ENCODE peak calls at places on chromosomes 3 and 15, in five cellular contexts. X, V, D, J and H are unnamed samples.

GRCh38 chr3:195062866-195063540 is 208.0 kb downstream of the XXYLT1 start:
- DNase-seq in X (no peak), J (no peak), V (no peak), D (no peak), H (no peak)

GRCh38 chr3:61288446-61288845 is 37.2 kb upstream of the FHIT start:
- DNase-seq in D (no peak), X (no peak), J (no peak), V (no peak), H (no peak)

GRCh38 chr3:11195201-11195600 is 40.9 kb downstream of the HRH1 start:
- DNase-seq in X (no peak), J (no peak), V (no peak), D (no peak), H (no peak)

GRCh38 chr3:152051501-152052404 is 178.3 kb downstream of the SUCNR1 start:
- DNase-seq in J (no peak), X (no peak), V (no peak), D (peak), H (no peak)

GRCh38 chr15:71051539-71051938 is 63.7 kb upstream of the THSD4 start:
- DNase-seq in J (no peak), V (no peak), D (no peak), X (no peak), H (no peak)

GRCh38 chr15:63513271-63513670 is 8.9 kb downstream of the USP3 start:
- DNase-seq in X (no peak), D (no peak), J (no peak), V (no peak), H (no peak)

GRCh38 chr3:177578488-177578887 is 381.2 kb upstream of the TBL1XR1 start:
- DNase-seq in D (no peak), J (no peak), V (no peak), X (no peak), H (no peak)

GRCh38 chr3:183878071-183878470 is 6.6 kb downstream of the PARL start:
- DNase-seq in V (no peak), J (no peak), X (no peak), D (no peak), H (no peak)

DNA sequence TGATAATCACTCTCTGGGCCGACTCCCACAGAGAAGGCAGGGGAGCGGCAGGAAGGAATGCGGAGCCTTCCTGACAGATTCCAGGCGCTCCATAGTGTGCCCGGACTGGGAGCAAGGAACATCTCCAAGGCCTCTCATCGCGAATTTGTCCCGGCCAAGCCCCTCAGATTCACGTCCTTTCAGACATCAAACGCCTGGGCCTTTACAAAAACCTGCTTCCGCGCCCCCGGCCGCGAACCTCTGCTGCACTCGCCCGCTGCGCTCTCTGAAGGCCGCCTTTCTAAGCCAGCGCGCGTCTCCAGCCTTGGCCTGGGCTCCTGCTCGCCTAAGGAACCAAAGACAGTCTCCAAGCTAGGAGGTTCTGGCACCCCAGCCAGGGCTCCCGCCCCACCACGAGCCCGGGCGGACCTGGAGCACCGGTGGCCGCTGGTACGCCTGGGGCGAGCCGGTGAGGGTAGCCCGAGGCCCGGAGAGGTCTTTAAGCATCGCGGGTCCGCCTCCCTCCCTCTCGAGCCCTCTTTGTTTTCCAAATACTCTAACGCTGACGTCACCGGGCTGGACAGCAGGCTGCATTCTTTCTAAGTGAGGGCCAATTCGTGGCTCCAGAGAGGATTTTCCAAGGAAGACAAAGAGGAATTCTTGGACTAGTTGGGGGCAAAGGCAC is 837 bp downstream of the AMOTL2 start:
- DNase-seq in D (peak), J (peak), X (peak), V (no peak), H (peak)
- H3K4me3 ChIP-seq in D (peak), J (peak), X (peak), V (no peak), H (peak)

GRCh38 chr15:69415381-69415780 is 1.2 kb downstream of the KIF23 start:
- DNase-seq in X (no peak), D (no peak), V (no peak), J (no peak), H (no peak)
- H3K4me3 ChIP-seq in X (peak), D (peak), V (no peak), J (peak), H (peak)

DNA sequence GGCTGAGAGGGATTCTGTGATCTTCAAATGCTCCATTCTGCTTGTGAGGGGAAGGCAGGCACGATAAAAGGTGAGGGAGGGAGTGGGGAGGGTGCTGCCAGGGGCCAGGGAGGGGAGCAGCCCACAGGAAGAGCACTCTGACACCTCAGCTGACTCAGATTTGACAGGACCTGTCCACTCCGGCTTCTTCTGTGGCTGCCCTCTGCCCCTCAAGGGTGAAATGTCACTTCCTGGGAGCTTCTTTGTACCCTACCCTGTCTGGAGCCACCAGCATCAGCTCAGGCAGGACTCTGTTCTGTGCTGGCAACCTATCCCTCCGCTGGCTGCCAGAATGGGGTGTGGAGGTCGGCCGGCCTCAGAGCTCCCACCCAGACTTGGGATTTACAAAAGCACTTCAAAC is 114.0 kb upstream of the HACD2 start:
- DNase-seq in D (no peak), J (no peak), X (no peak), V (no peak), H (no peak)
- H3K4me3 ChIP-seq in D (no peak), J (no peak), X (no peak), V (no peak), H (no peak)

GRCh38 chr15:40104865-40105516 is 3.7 kb downstream of the BMF start:
- DNase-seq in J (no peak), X (peak), D (peak), V (peak), H (no peak)
- H3K4me3 ChIP-seq in J (no peak), X (no peak), D (no peak), V (peak), H (peak)